ENCODE peak calls at places on chromosome 17, in five cellular contexts. B is K562, I is GM12878, T is H1, F is HepG2. M is an unnamed sample. For H3K79me2, the result is how much of the 10 kb centered on the place peaks cover.

GRCh38 chr17:69060835-69061234 is at the start of gene ABCA9:
- DNase-seq in B (no peak), I (no peak), T (no peak), F (no peak), M (no peak)

GRCh38 chr17:29158515-29159275 is 21.5 kb downstream of the MYO18A start:
- DNase-seq in B (no peak), I (no peak), T (no peak), F (peak), M (no peak)

GRCh38 chr17:57329380-57330214 is 73.3 kb downstream of the MSI2 start:
- DNase-seq in B (no peak), I (no peak), T (no peak), F (no peak), M (no peak)

GRCh38 chr17:78568051-78568450 is 9.1 kb downstream of the DNAH17 start:
- DNase-seq in B (no peak), I (no peak), T (no peak), F (no peak), M (no peak)

GRCh38 chr17:50890675-50891516 is 24.7 kb upstream of the TOB1 start:
- DNase-seq in B (peak), I (no peak), T (no peak), F (peak), M (peak)

GRCh38 chr17:47301161-47301560 is 22.6 kb upstream of the EFCAB13 start:
- DNase-seq in B (no peak), I (no peak), T (no peak), F (no peak), M (no peak)

GRCh38 chr17:40366861-40367518 is 2.5 kb upstream of the GJD3 start:
- DNase-seq in B (peak), I (no peak), T (no peak), F (no peak), M (no peak)

GRCh38 chr17:75778861-75779249 is 5.8 kb upstream of the UNK start:
- DNase-seq in B (no peak), I (no peak), T (no peak), F (peak), M (no peak)

GRCh38 chr17:8966926-8967325 is 1.4 kb upstream of the PIK3R5 start:
- DNase-seq in B (no peak), I (no peak), T (no peak), F (no peak), M (no peak)

GRCh38 chr17:31389673-31390381 is 1.6 kb upstream of the RAB11FIP4 start:
- DNase-seq in B (no peak), I (no peak), T (no peak), F (no peak), M (no peak)

GRCh38 chr17:4152471-4152870 is 9.5 kb downstream of the CYB5D2 start:
- DNase-seq in B (no peak), I (no peak), T (no peak), F (no peak), M (no peak)

GRCh38 chr17:14330492-14330920 is 29.6 kb downstream of the HS3ST3B1 start:
- DNase-seq in B (no peak), I (no peak), T (no peak), F (peak), M (no peak)

GRCh38 chr17:69047368-69048263 is 13.1 kb downstream of the ABCA9 start:
- DNase-seq in B (peak), I (no peak), T (no peak), F (peak), M (no peak)

GRCh38 chr17:57016764-57017116 is 38.8 kb downstream of the SCPEP1 start:
- DNase-seq in B (no peak), I (no peak), T (no peak), F (no peak), M (no peak)

GRCh38 chr17:28174352-28175046 is 132.0 kb downstream of the NLK start:
- DNase-seq in B (no peak), I (peak), T (no peak), F (no peak), M (no peak)

GRCh38 chr17:75703591-75703990 is 17.7 kb upstream of the ITGB4 start:
- DNase-seq in B (no peak), I (no peak), T (no peak), F (no peak), M (no peak)

GRCh38 chr17:29124135-29124930 is 55.9 kb downstream of the MYO18A start:
- DNase-seq in B (peak), I (no peak), T (no peak), F (peak), M (no peak)

GRCh38 chr17:76997981-76998531 is 129.9 kb downstream of the MGAT5B start:
- DNase-seq in B (no peak), I (peak), T (no peak), F (no peak), M (no peak)

GRCh38 chr17:76145231-76146052 is 4.4 kb upstream of the FOXJ1 start:
- DNase-seq in B (no peak), I (peak), T (no peak), F (no peak), M (no peak)

GRCh38 chr17:82241183-82241925 is 12.5 kb downstream of the SLC16A3 start:
- DNase-seq in B (no peak), I (no peak), T (no peak), F (peak), M (no peak)

GRCh38 chr17:29565643-29566472 is 979 bp downstream of the ABHD15 start:
- DNase-seq in B (no peak), I (no peak), T (no peak), F (peak), M (peak)

GRCh38 chr17:1724351-1724868 is at the start of gene WDR81:
- DNase-seq in B (peak), I (no peak), T (no peak), F (peak), M (peak)

GRCh38 chr17:20293501-20293900 is 173.8 kb downstream of the LGALS9B start:
- DNase-seq in B (no peak), I (no peak), T (no peak), F (no peak), M (no peak)

GRCh38 chr17:58528443-58528842 is 14.0 kb upstream of the MTMR4 start:
- DNase-seq in B (no peak), I (no peak), T (no peak), F (no peak), M (no peak)

GRCh38 chr17:82031303-82031884 is at the start of gene RAC3:
- DNase-seq in B (peak), I (no peak), T (no peak), F (no peak), M (no peak)

GRCh38 chr17:39699818-39700147 is at the start of gene ERBB2:
- DNase-seq in B (no peak), I (no peak), T (no peak), F (peak), M (peak)

GRCh38 chr17:57675988-57676387 is 69.1 kb downstream of the CCDC182 start:
- DNase-seq in B (no peak), I (no peak), T (no peak), F (no peak), M (no peak)

GRCh38 chr17:78180083-78180482 is 6.8 kb downstream of the TK1 start:
- DNase-seq in B (no peak), I (no peak), T (no peak), F (no peak), M (no peak)

GRCh38 chr17:4195306-4195705 is 52.3 kb downstream of the CYB5D2 start:
- DNase-seq in B (no peak), I (no peak), T (no peak), F (no peak), M (no peak)

GRCh38 chr17:2212328-2212981 is 91.1 kb downstream of the SMG6 start:
- DNase-seq in B (no peak), I (no peak), T (no peak), F (no peak), M (no peak)

GRCh38 chr17:81608082-81608481 is 28.8 kb downstream of the NPLOC4 start:
- DNase-seq in B (no peak), I (no peak), T (no peak), F (no peak), M (no peak)

GRCh38 chr17:18976201-18976600 is 24.2 kb downstream of the SLC5A10 start:
- DNase-seq in B (no peak), I (no peak), T (no peak), F (no peak), M (no peak)

GRCh38 chr17:75637561-75637960 is 4.3 kb downstream of the SMIM5 start:
- DNase-seq in B (no peak), I (no peak), T (no peak), F (no peak), M (no peak)

GRCh38 chr17:9986754-9987382 is 81.8 kb upstream of the RCVRN start:
- DNase-seq in B (no peak), I (no peak), T (no peak), F (no peak), M (no peak)

GRCh38 chr17:4156750-4157381 is 13.9 kb downstream of the CYB5D2 start:
- DNase-seq in B (peak), I (no peak), T (no peak), F (no peak), M (no peak)

GRCh38 chr17:63040816-63041215 is 74.8 kb downstream of the TANC2 start:
- DNase-seq in B (no peak), I (no peak), T (no peak), F (no peak), M (no peak)
- TF ChIP-seq SRF in B (no peak), I (no peak), T (no peak), F (no peak), M (no peak)

GRCh38 chr17:48569676-48570324 is 8.3 kb downstream of the HOXB4 start:
- DNase-seq in B (no peak), I (no peak), T (no peak), F (no peak), M (no peak)
- TF ChIP-seq EZH2 in B (no peak), I (no peak), T (no peak), F (no peak), M (no peak)

GRCh38 chr17:44105941-44106340 is 17.5 kb downstream of the HDAC5 start:
- DNase-seq in B (no peak), I (no peak), T (no peak), F (no peak), M (no peak)
- H3K79me2 ChIP-seq in B (under half), I (under half), T (under half), F (half or more), M (under half)

GRCh38 chr17:413016-413350 is 60.4 kb upstream of the RPH3AL start:
- DNase-seq in B (no peak), I (no peak), T (no peak), F (no peak), M (no peak)

GRCh38 chr17:410674-411401 is 58.2 kb upstream of the RPH3AL start:
- DNase-seq in B (peak), I (no peak), T (no peak), F (no peak), M (no peak)

GRCh38 chr17:413706-414440 is 61.3 kb upstream of the RPH3AL start:
- DNase-seq in B (no peak), I (no peak), T (no peak), F (no peak), M (no peak)

GRCh38 chr17:411416-412120 is 59.0 kb upstream of the RPH3AL start:
- DNase-seq in B (no peak), I (no peak), T (no peak), F (no peak), M (no peak)

GRCh38 chr17:412211-413015 is 59.8 kb upstream of the RPH3AL start:
- DNase-seq in B (peak), I (no peak), T (no peak), F (peak), M (peak)
- TF ChIP-seq SRF in B (no peak), I (no peak), T (no peak), F (no peak), M (no peak)

DNA sequence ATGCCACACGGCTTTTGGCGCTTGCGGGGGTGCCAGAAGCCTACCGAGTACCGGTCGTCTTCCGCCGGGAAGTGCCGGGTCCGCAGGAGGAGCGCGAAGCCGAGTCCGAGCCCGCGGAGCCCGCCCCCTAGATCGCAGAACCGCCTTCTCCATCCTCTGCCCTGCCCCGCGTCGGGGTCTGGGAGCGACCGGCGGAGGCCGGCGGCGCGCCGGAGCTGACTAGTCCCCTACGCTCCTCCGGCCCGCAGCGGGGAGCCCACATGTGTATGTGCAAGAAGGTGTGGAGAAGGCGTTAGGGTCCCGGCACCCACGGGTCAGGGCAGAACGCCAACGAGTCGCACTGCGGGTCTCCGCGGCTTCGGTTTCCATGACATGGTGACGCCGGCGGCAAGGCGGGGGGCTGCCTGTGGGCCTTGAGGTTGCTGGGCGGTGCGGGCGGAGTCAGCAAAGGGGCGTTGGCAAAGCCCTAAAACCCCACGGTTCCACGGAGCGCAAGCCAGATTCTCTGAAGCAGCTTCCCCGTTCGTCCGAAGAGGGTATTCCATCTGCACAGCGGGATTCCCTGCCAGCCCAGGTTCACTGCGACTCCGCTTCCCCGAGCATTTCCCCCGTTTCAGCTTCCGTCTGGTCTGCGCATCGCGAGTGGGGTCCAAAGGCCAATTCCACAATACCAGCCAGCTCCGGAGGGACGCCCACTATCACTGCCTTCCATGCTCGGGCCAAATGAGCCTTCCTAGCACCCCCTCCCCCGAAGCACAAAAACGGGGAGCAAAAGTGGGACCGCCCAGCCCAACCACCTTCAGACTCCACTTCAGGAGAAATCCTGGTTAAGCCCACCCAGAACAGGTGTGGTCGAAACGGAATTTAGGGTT is 2.3 kb upstream of the LHX1 start:
- DNase-seq in B (no peak), I (no peak), T (no peak), F (no peak), M (no peak)
- TF ChIP-seq EZH2 in B (peak), I (peak), T (peak), F (no peak), M (no peak)

GRCh38 chr17:63398680-63399079 is 47.4 kb downstream of the CYB561 start:
- DNase-seq in B (no peak), I (no peak), T (no peak), F (no peak), M (no peak)
- H3K79me2 ChIP-seq in B (under half), I (under half), T (under half), F (under half), M (under half)

M was measured in HCT116.